ENCODE peak calls at places on chromosomes 12 and 14, in eight cellular contexts. N is PC-3, X is HepG2, F is heart right ventricle, M is endothelial cell of umbilical vein, L is tibial nerve, Z is heart left ventricle, Y is ovary. I is an unnamed sample.
A peak's percentile ranks its signal among the peaks of the same experiment; 100 is the strongest.

GRCh38 chr14:96265387-96265786 is 9.4 kb downstream of the BDKRB1 start:
- DNase-seq in N (no peak), X (no peak), F (no peak), M (no peak), L (no peak), Z (no peak), Y (no peak), I (no peak)

GRCh38 chr14:33512201-33512600 is 438.7 kb downstream of the EGLN3 start:
- DNase-seq in N (no peak), X (no peak), F (no peak), M (no peak), L (no peak), Z (no peak), Y (no peak), I (no peak)

GRCh38 chr12:127809236-127809635 is 457.7 kb upstream of the TMEM132C start:
- DNase-seq in N (peak; percentile 59), X (no peak), F (no peak), M (no peak), L (no peak), Z (no peak), Y (no peak), I (no peak)

GRCh38 chr12:56631790-56632700 is 1.9 kb upstream of the BAZ2A start:
- DNase-seq in N (peak; percentile 60), X (peak; percentile 14), F (peak; percentile 79), M (peak; percentile 50), L (peak; percentile 64), Z (peak; percentile 78), Y (peak; percentile 83), I (no peak)

GRCh38 chr12:114851981-114852380 is 168.0 kb upstream of the TBX3 start:
- DNase-seq in N (no peak), X (no peak), F (no peak), M (no peak), L (no peak), Z (no peak), Y (no peak), I (no peak)

GRCh38 chr14:96635850-96636249 is 133.7 kb downstream of the PAPOLA start:
- DNase-seq in N (peak; percentile 19), X (no peak), F (no peak), M (no peak), L (no peak), Z (no peak), Y (no peak), I (peak; percentile 15)

GRCh38 chr14:94582199-94582750 is 1.0 kb downstream of the SERPINA5 start:
- DNase-seq in N (no peak), X (no peak), F (no peak), M (no peak), L (no peak), Z (no peak), Y (peak; percentile 75), I (no peak)

GRCh38 chr12:4824415-4824814 is 85.3 kb upstream of the KCNA1 start:
- DNase-seq in N (peak; percentile 35), X (no peak), F (no peak), M (peak; percentile 20), L (no peak), Z (no peak), Y (no peak), I (no peak)

GRCh38 chr14:106417224-106418049 is 891.1 kb downstream of the TMEM121 start:
- DNase-seq in N (no peak), X (peak; percentile 41), F (peak; percentile 47), M (no peak), L (peak; percentile 11), Z (peak; percentile 60), Y (peak; percentile 40), I (peak; percentile 76)

GRCh38 chr12:26360062-26360461 is 164.7 kb downstream of the SSPN start:
- DNase-seq in N (no peak), X (no peak), F (no peak), M (no peak), L (peak; percentile 7), Z (no peak), Y (no peak), I (no peak)

GRCh38 chr14:31275731-31276130 is 68.1 kb upstream of the HECTD1 start:
- DNase-seq in N (no peak), X (no peak), F (no peak), M (no peak), L (no peak), Z (no peak), Y (no peak), I (no peak)

GRCh38 chr12:13254311-13254710 is 57.8 kb downstream of the EMP1 start:
- DNase-seq in N (no peak), X (no peak), F (no peak), M (no peak), L (no peak), Z (no peak), Y (no peak), I (no peak)

GRCh38 chr12:10235761-10236631 is 23.3 kb downstream of the GABARAPL1 start:
- DNase-seq in N (peak; percentile 55), X (peak; percentile 17), F (no peak), M (peak; percentile 55), L (no peak), Z (no peak), Y (peak; percentile 52), I (peak; percentile 36)

GRCh38 chr14:76348898-76349297 is 27.0 kb upstream of the ESRRB start:
- DNase-seq in N (peak; percentile 47), X (no peak), F (peak; percentile 27), M (peak; percentile 95), L (no peak), Z (peak; percentile 38), Y (no peak), I (no peak)

GRCh38 chr12:989751-990278 is 1.2 kb upstream of the ERC1 start:
- DNase-seq in N (peak; percentile 56), X (peak; percentile 66), F (no peak), M (peak; percentile 78), L (peak; percentile 10), Z (peak; percentile 34), Y (no peak), I (no peak)

GRCh38 chr12:10215451-10215850 is 2.8 kb downstream of the GABARAPL1 start:
- DNase-seq in N (no peak), X (no peak), F (no peak), M (no peak), L (no peak), Z (no peak), Y (no peak), I (no peak)

GRCh38 chr14:71235865-71236264 is 328.6 kb downstream of the PCNX1 start:
- DNase-seq in N (no peak), X (no peak), F (peak; percentile 26), M (peak; percentile 30), L (peak; percentile 37), Z (peak; percentile 65), Y (no peak), I (no peak)

GRCh38 chr12:14771651-14772137 is 31.6 kb downstream of the WBP11 start:
- DNase-seq in N (no peak), X (no peak), F (no peak), M (no peak), L (no peak), Z (no peak), Y (no peak), I (peak; percentile 54)

DNA sequence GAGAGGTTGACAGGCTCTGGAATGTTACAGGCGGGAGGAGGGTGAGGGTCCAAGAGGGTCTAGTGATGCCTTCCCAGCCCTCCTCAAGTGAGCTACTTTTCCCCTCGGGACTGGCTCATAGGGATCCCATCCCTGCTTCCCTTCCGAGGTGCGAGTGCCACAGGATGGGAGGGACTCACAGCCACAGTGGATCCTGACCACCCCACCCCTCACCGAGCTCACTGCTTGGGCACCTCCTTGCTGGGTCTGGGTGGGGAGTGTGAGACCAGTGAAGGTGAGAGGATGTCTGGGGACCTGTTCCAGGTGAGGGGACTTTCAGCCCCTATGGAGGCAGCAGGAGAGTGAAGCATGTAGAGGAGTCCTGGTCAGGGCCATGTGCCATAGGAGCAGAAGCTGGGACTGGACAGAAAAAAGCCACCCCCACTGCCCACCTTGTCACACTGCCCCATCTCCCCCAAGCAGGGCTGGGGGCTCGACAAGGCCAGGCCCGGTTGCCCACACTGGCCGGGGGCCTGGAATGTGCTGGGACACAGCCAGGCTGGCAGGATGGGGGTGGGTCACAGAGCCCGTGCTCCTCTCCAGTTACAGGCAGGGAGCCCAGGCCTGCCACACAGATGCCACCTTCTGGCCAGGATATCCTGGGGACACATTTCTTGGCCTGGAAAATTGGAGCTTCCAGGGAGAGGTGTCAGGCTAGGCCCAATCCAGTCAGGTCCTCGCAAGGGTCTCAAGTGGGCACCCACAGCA is 1.7 kb upstream of the TNS2 start:
- DNase-seq in N (peak; percentile 62), X (peak; percentile 68), F (peak; percentile 80), M (peak; percentile 41), L (peak; percentile 31), Z (peak; percentile 89), Y (peak; percentile 76), I (peak; percentile 49)
- TF ChIP-seq CTCF in N (peak; percentile 62), X (peak; percentile 71), F (no peak), M (no peak), L (no peak), Z (no peak), Y (no peak), I (no peak)

GRCh38 chr14:100806386-100806785 is 19.5 kb upstream of the MEG3 start:
- DNase-seq in N (no peak), X (no peak), F (no peak), M (no peak), L (no peak), Z (peak; percentile 15), Y (no peak), I (no peak)

GRCh38 chr14:100810435-100810834 is 15.5 kb upstream of the MEG3 start:
- DNase-seq in N (no peak), X (no peak), F (no peak), M (no peak), L (no peak), Z (no peak), Y (no peak), I (no peak)

GRCh38 chr14:100807979-100808734 is 17.8 kb upstream of the MEG3 start:
- DNase-seq in N (no peak), X (no peak), F (no peak), M (no peak), L (no peak), Z (no peak), Y (no peak), I (no peak)

GRCh38 chr14:100804558-100805309 is 21.2 kb upstream of the MEG3 start:
- DNase-seq in N (no peak), X (no peak), F (no peak), M (no peak), L (no peak), Z (peak; percentile 3), Y (no peak), I (no peak)

GRCh38 chr14:100807496-100807895 is 18.4 kb upstream of the MEG3 start:
- DNase-seq in N (no peak), X (no peak), F (no peak), M (no peak), L (no peak), Z (no peak), Y (no peak), I (no peak)
- H3K9me3 ChIP-seq in N (peaks cover 8% of the 10 kb centered on the region), X (peaks cover 52% of the 10 kb centered on the region), F (peaks cover 3% of the 10 kb centered on the region), M (no peaks in the 10 kb centered on the region), L (no peaks in the 10 kb centered on the region), Z (peaks cover 20% of the 10 kb centered on the region), Y (no peaks in the 10 kb centered on the region), I (no peaks in the 10 kb centered on the region)

GRCh38 chr12:118135788-118136558 is at the start of gene PEBP1:
- DNase-seq in N (peak; percentile 95), X (peak; percentile 88), F (peak; percentile 97), M (peak; percentile 94), L (peak; percentile 94), Z (peak; percentile 97), Y (peak; percentile 96), I (peak; percentile 91)
- TF ChIP-seq CTCF in N (no peak), X (peak; percentile 24), F (no peak), M (no peak), L (no peak), Z (no peak), Y (no peak), I (no peak)

DNA sequence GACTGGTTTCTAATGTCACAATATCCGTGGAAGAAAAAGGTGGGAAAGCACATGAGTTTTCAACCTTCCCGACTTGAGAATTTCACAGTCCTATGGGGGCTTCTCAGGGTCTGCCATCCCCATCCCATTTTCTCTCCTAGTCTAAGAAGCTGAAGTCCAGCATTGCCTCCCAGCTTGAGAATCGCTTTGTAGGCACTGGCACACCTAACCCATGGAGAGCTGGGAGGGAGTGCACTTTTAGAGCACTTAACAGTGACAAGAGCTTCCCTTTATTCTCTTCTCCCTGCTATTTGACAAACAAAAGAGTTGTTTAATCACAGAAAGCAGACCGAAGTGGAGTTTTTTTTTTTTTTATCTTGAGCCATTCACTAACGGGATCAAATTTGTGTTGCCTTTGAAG is 22.8 kb upstream of the SRRM4 start:
- DNase-seq in N (no peak), X (no peak), F (no peak), M (no peak), L (no peak), Z (no peak), Y (no peak), I (no peak)
- H3K9me3 ChIP-seq in N (no peaks in the 10 kb centered on the region), X (no peaks in the 10 kb centered on the region), F (no peaks in the 10 kb centered on the region), M (peaks cover 2% of the 10 kb centered on the region), L (no peaks in the 10 kb centered on the region), Z (no peaks in the 10 kb centered on the region), Y (no peaks in the 10 kb centered on the region), I (no peaks in the 10 kb centered on the region)

I was measured in CD8-positive, alpha-beta T cell.